ENCODE peak calls at places on chromosomes 16 and 17, in six cellular contexts. W is cardiac fibroblast; I is stimulated activated CD4-positive, alpha-beta T cell treated with anti-CD3 and anti-CD28 coated beads, Interleukin-1b, Interleukin-23, amount 100 ng/mL, for 24 hours; D is iPS-NIHi11; C is progenitor cell of endocrine pancreas; V is esophagus squamous epithelium. L is an unnamed sample.
A peak's percentile ranks its signal among the peaks of the same experiment; 100 is the strongest.

GRCh38 chr16:30846649-30847402 is 47.1 kb downstream of the BCL7C start:
- DNase-seq in W (no peak), I (no peak), D (no peak), C (no peak), V (no peak), L (no peak)

GRCh38 chr16:1770328-1771071 is 843 bp downstream of the NME3 start:
- DNase-seq in W (peak; percentile 61), I (peak; percentile 63), D (no peak), C (no peak), V (no peak), L (peak; percentile 81)

GRCh38 chr16:6574146-6574545 is 758.5 kb upstream of the RBFOX1 start:
- DNase-seq in W (no peak), I (no peak), D (no peak), C (no peak), V (no peak), L (no peak)

GRCh38 chr17:6442775-6443174 is 1.5 kb upstream of the PIMREG start:
- DNase-seq in W (no peak), I (no peak), D (no peak), C (no peak), V (no peak), L (no peak)

GRCh38 chr17:79706931-79707382 is 23.8 kb upstream of the ENPP7 start:
- DNase-seq in W (peak; percentile 64), I (no peak), D (no peak), C (no peak), V (no peak), L (no peak)

GRCh38 chr16:11836653-11837244 is 14.6 kb downstream of the RSL1D1 start:
- DNase-seq in W (peak; percentile 51), I (no peak), D (peak; percentile 21), C (no peak), V (no peak), L (peak; percentile 59)

GRCh38 chr17:58120195-58120822 is 27.9 kb upstream of the OR4D1 start:
- DNase-seq in W (peak; percentile 68), I (peak; percentile 16), D (peak; percentile 79), C (peak; percentile 50), V (no peak), L (peak; percentile 48)

GRCh38 chr16:8655184-8655717 is 19.2 kb upstream of the ABAT start:
- DNase-seq in W (peak; percentile 46), I (peak; percentile 8), D (peak; percentile 58), C (no peak), V (no peak), L (no peak)

GRCh38 chr16:28182183-28182582 is 29.6 kb downstream of the XPO6 start:
- DNase-seq in W (no peak), I (peak; percentile 50), D (no peak), C (no peak), V (no peak), L (no peak)

GRCh38 chr17:28675980-28676379 is 14.0 kb downstream of the SUPT6H start:
- DNase-seq in W (no peak), I (no peak), D (no peak), C (no peak), V (no peak), L (no peak)

GRCh38 chr17:350706-351435 is 1.7 kb downstream of the RPH3AL start:
- DNase-seq in W (peak; percentile 84), I (no peak), D (no peak), C (no peak), V (no peak), L (peak; percentile 73)

GRCh38 chr17:28343491-28343932 is 8.0 kb downstream of the TNFAIP1 start:
- DNase-seq in W (no peak), I (no peak), D (no peak), C (no peak), V (no peak), L (no peak)

GRCh38 chr16:47578573-47578972 is 117.4 kb downstream of the PHKB start:
- DNase-seq in W (no peak), I (no peak), D (no peak), C (no peak), V (no peak), L (no peak)

GRCh38 chr17:3687949-3688614 is 7.9 kb downstream of the P2RX5 start:
- DNase-seq in W (no peak), I (no peak), D (peak; percentile 59), C (no peak), V (no peak), L (peak; percentile 51)

GRCh38 chr16:54236761-54237160 is 49.8 kb downstream of the IRX3 start:
- DNase-seq in W (peak; percentile 76), I (no peak), D (no peak), C (no peak), V (no peak), L (peak; percentile 16)

GRCh38 chr16:1206326-1206725 is 18.7 kb downstream of the TPSG1 start:
- DNase-seq in W (no peak), I (no peak), D (no peak), C (no peak), V (no peak), L (no peak)

GRCh38 chr16:85639529-85640253 is 26.6 kb downstream of the GSE1 start:
- DNase-seq in W (no peak), I (no peak), D (no peak), C (no peak), V (no peak), L (peak; percentile 37)

GRCh38 chr17:59558953-59559352 is 6.5 kb upstream of the DHX40 start:
- DNase-seq in W (peak; percentile 35), I (no peak), D (no peak), C (no peak), V (no peak), L (peak; percentile 14)

GRCh38 chr16:49111351-49111750 is 170.3 kb downstream of the CBLN1 start:
- DNase-seq in W (no peak), I (no peak), D (no peak), C (no peak), V (no peak), L (no peak)

GRCh38 chr17:75645501-75645888 is 12.3 kb downstream of the SMIM5 start:
- DNase-seq in W (no peak), I (no peak), D (no peak), C (no peak), V (no peak), L (no peak)

GRCh38 chr16:3625911-3626732 is 14.7 kb upstream of the SLX4 start:
- DNase-seq in W (peak; percentile 54), I (no peak), D (no peak), C (no peak), V (no peak), L (no peak)

GRCh38 chr16:55832788-55833583 is at the start of gene CES1:
- DNase-seq in W (peak; percentile 35), I (no peak), D (no peak), C (no peak), V (no peak), L (no peak)

GRCh38 chr16:11038777-11039176 is 94.4 kb downstream of the CLEC16A start:
- DNase-seq in W (no peak), I (no peak), D (no peak), C (no peak), V (no peak), L (no peak)

GRCh38 chr16:84503751-84504395 is 586 bp downstream of the MEAK7 start:
- DNase-seq in W (peak; percentile 6), I (no peak), D (no peak), C (no peak), V (no peak), L (peak; percentile 57)

GRCh38 chr17:16419074-16419928 is 3.9 kb downstream of the TRPV2 start:
- DNase-seq in W (peak; percentile 73), I (peak; percentile 71), D (peak; percentile 40), C (no peak), V (no peak), L (peak; percentile 81)

GRCh38 chr16:73714976-73715375 is 581.6 kb upstream of the PSMD7 start:
- DNase-seq in W (no peak), I (no peak), D (no peak), C (no peak), V (no peak), L (no peak)

GRCh38 chr16:89450537-89450936 is 39.8 kb downstream of the ANKRD11 start:
- DNase-seq in W (no peak), I (no peak), D (no peak), C (no peak), V (no peak), L (no peak)

GRCh38 chr17:48832491-48832890 is 1.7 kb downstream of the CALCOCO2 start:
- DNase-seq in W (no peak), I (no peak), D (no peak), C (no peak), V (no peak), L (no peak)

GRCh38 chr16:81997738-81998137 is 13.5 kb downstream of the SDR42E1 start:
- DNase-seq in W (peak; percentile 54), I (no peak), D (no peak), C (no peak), V (no peak), L (peak; percentile 71)

GRCh38 chr17:9468532-9468931 is 107.1 kb downstream of the STX8 start:
- DNase-seq in W (no peak), I (no peak), D (no peak), C (no peak), V (no peak), L (no peak)

GRCh38 chr16:84110527-84110926 is 6.2 kb downstream of the MBTPS1 start:
- DNase-seq in W (no peak), I (no peak), D (no peak), C (no peak), V (no peak), L (no peak)

GRCh38 chr16:1078579-1079021 is 6.1 kb downstream of the SSTR5 start:
- DNase-seq in W (peak; percentile 64), I (no peak), D (no peak), C (no peak), V (no peak), L (peak; percentile 83)

GRCh38 chr16:75109732-75110243 is 6.8 kb downstream of the LDHD start:
- DNase-seq in W (no peak), I (no peak), D (no peak), C (no peak), V (no peak), L (no peak)

GRCh38 chr16:21218135-21218534 is 6.8 kb upstream of the ZP2 start:
- DNase-seq in W (no peak), I (no peak), D (no peak), C (no peak), V (no peak), L (no peak)

GRCh38 chr17:41579484-41580243 is 7.0 kb downstream of the KRT14 start:
- DNase-seq in W (peak; percentile 76), I (peak; percentile 71), D (peak; percentile 99), C (peak; percentile 64), V (no peak), L (peak; percentile 90)

GRCh38 chr16:24800586-24800985 is 45.2 kb upstream of the SLC5A11 start:
- DNase-seq in W (peak; percentile 46), I (no peak), D (peak; percentile 33), C (no peak), V (no peak), L (peak; percentile 23)

GRCh38 chr17:63772801-63773271 is 561 bp downstream of the CCDC47 start:
- DNase-seq in W (peak; percentile 39), I (no peak), D (no peak), C (no peak), V (no peak), L (no peak)

GRCh38 chr17:12365805-12366204 is 299.9 kb upstream of the MYOCD start:
- DNase-seq in W (no peak), I (no peak), D (no peak), C (no peak), V (no peak), L (peak; percentile 39)

L was measured in AG08396.